ENCODE peak calls at places on chromosomes 4 and X, in four cellular contexts. O is lower lobe of right lung, Z is dermis blood vessel endothelial cell, G is HuH-7.5. N is an unnamed sample.

GRCh38 chrX:110409925-110410324 is 51.3 kb downstream of the RTL9 start:
- DNase-seq in O (no peak), Z (peak; percentile 28), G (no peak), N (no peak)

GRCh38 chrX:111409326-111409725 is 2.7 kb downstream of the DCX start:
- DNase-seq in O (no peak), G (no peak), Z (no peak), N (no peak)

GRCh38 chr4:5133933-5134594 is 82.8 kb downstream of the STK32B start:
- DNase-seq in O (no peak), G (no peak), Z (no peak), N (no peak)

GRCh38 chr4:101201421-101201820 is 145.9 kb downstream of the PPP3CA start:
- DNase-seq in O (no peak), G (no peak), Z (no peak), N (no peak)

GRCh38 chr4:174749091-174749490 is 80.0 kb downstream of the GLRA3 start:
- DNase-seq in O (no peak), Z (no peak), G (no peak), N (no peak)

GRCh38 chrX:9905288-9905687 is 61.9 kb upstream of the CLDN34 start:
- DNase-seq in O (no peak), Z (peak; percentile 36), G (no peak), N (no peak)

GRCh38 chr4:165464813-165465381 is 86.1 kb downstream of the CPE start:
- DNase-seq in G (peak; percentile 23), Z (peak; percentile 69), O (no peak), N (no peak)

GRCh38 chr4:37687666-37688065 is 1.5 kb upstream of the RELL1 start:
- DNase-seq in Z (no peak), G (no peak), O (no peak), N (no peak)

GRCh38 chr4:130576218-130576617 is 1480.3 kb downstream of the C4orf33 start:
- DNase-seq in Z (no peak), G (no peak), O (no peak), N (no peak)

GRCh38 chrX:41027388-41027787 is 57.9 kb upstream of the USP9X start:
- DNase-seq in O (no peak), Z (no peak), G (no peak), N (no peak)

GRCh38 chr4:145788765-145789164 is 108.8 kb downstream of the C4orf51 start:
- DNase-seq in G (no peak), Z (no peak), O (no peak), N (no peak)

GRCh38 chr4:95547708-95548471 is 883 bp downstream of the UNC5C start:
- DNase-seq in O (peak; percentile 56), Z (peak; percentile 21), G (no peak), N (peak; percentile 79)

GRCh38 chr4:42104521-42104920 is 47.9 kb downstream of the BEND4 start:
- DNase-seq in O (no peak), G (no peak), Z (no peak), N (no peak)

N was measured in posterior vena cava.